ENCODE peak calls at places on chromosomes 16 and 17, in four cellular contexts. One of them, this sample, is unnamed. For H3K36me3, the result is how much of the 10 kb centered on the place peaks cover.

GRCh38 chr16:50227665-50228064 is 38.7 kb upstream of the ADCY7 start:
- DNase-seq in HCT116: no peak
- DNase-seq in HepG2: no peak
- DNase-seq in mesenchymal stem cell: no peak
- DNase-seq in this sample: peak

GRCh38 chr16:78432451-78432850 is 333.0 kb downstream of the WWOX start:
- DNase-seq in HCT116: no peak
- DNase-seq in mesenchymal stem cell: no peak
- DNase-seq in HepG2: no peak
- DNase-seq in this sample: no peak

GRCh38 chr16:49641250-49641649 is 214.7 kb downstream of the ZNF423 start:
- DNase-seq in HepG2: no peak
- DNase-seq in HCT116: no peak
- DNase-seq in mesenchymal stem cell: no peak
- DNase-seq in this sample: no peak

GRCh38 chr16:12027091-12027490 is 50.6 kb downstream of the SNX29 start:
- DNase-seq in HepG2: no peak
- DNase-seq in HCT116: peak
- DNase-seq in mesenchymal stem cell: no peak
- DNase-seq in this sample: no peak

GRCh38 chr17:59361916-59362810 is 30.7 kb downstream of the YPEL2 start:
- DNase-seq in HCT116: no peak
- DNase-seq in HepG2: no peak
- DNase-seq in mesenchymal stem cell: peak
- DNase-seq in this sample: no peak

GRCh38 chr17:37702605-37703004 is 42.3 kb downstream of the HNF1B start:
- DNase-seq in HCT116: peak
- DNase-seq in mesenchymal stem cell: peak
- DNase-seq in HepG2: no peak
- DNase-seq in this sample: no peak

GRCh38 chr16:12628526-12628925 is 175.2 kb downstream of the CPPED1 start:
- DNase-seq in mesenchymal stem cell: no peak
- DNase-seq in HepG2: no peak
- DNase-seq in HCT116: no peak
- DNase-seq in this sample: no peak

GRCh38 chr17:64200080-64201042 is 62.7 kb downstream of the TEX2 start:
- DNase-seq in HCT116: no peak
- DNase-seq in mesenchymal stem cell: no peak
- DNase-seq in HepG2: no peak
- DNase-seq in this sample: no peak

GRCh38 chr17:48961516-48962233 is 6.7 kb downstream of the GIP start:
- DNase-seq in HepG2: peak
- DNase-seq in mesenchymal stem cell: peak
- DNase-seq in HCT116: no peak
- DNase-seq in this sample: no peak

GRCh38 chr17:44389723-44390202 is 314 bp upstream of the ITGA2B start:
- DNase-seq in HepG2: no peak
- DNase-seq in HCT116: no peak
- DNase-seq in mesenchymal stem cell: no peak
- DNase-seq in this sample: no peak

GRCh38 chr16:30166202-30166902 is 17.1 kb upstream of the CORO1A start:
- DNase-seq in mesenchymal stem cell: no peak
- DNase-seq in HCT116: no peak
- DNase-seq in HepG2: no peak
- DNase-seq in this sample: peak

GRCh38 chr17:29591737-29592624 is 951 bp upstream of the ANKRD13B start:
- DNase-seq in mesenchymal stem cell: peak
- DNase-seq in HepG2: peak
- DNase-seq in HCT116: peak
- DNase-seq in this sample: peak

GRCh38 chr16:12611916-12612597 is 191.6 kb downstream of the CPPED1 start:
- DNase-seq in mesenchymal stem cell: no peak
- DNase-seq in HCT116: no peak
- DNase-seq in HepG2: no peak
- DNase-seq in this sample: no peak

GRCh38 chr17:77451271-77451893 is 310.6 kb downstream of the SEC14L1 start:
- DNase-seq in mesenchymal stem cell: peak
- DNase-seq in HCT116: no peak
- DNase-seq in HepG2: peak
- DNase-seq in this sample: peak

GRCh38 chr16:75578212-75578611 is 12.0 kb downstream of the GABARAPL2 start:
- DNase-seq in HepG2: no peak
- DNase-seq in mesenchymal stem cell: no peak
- DNase-seq in HCT116: no peak
- DNase-seq in this sample: no peak

GRCh38 chr16:695355-696089 is 5.3 kb upstream of the WDR24 start:
- DNase-seq in HepG2: no peak
- DNase-seq in HCT116: no peak
- DNase-seq in mesenchymal stem cell: no peak
- DNase-seq in this sample: peak

GRCh38 chr17:17800504-17801021 is 36.2 kb downstream of the SREBF1 start:
- DNase-seq in HepG2: no peak
- DNase-seq in HCT116: no peak
- DNase-seq in mesenchymal stem cell: no peak
- DNase-seq in this sample: no peak

GRCh38 chr17:78042542-78042941 is 84.0 kb downstream of the TNRC6C start:
- DNase-seq in HCT116: no peak
- DNase-seq in mesenchymal stem cell: no peak
- DNase-seq in HepG2: no peak
- DNase-seq in this sample: no peak

GRCh38 chr17:64061157-64061898 is 40.9 kb upstream of the ICAM2 start:
- DNase-seq in HCT116: no peak
- DNase-seq in HepG2: no peak
- DNase-seq in mesenchymal stem cell: no peak
- DNase-seq in this sample: no peak

GRCh38 chr17:74453665-74454196 is 12.7 kb upstream of the CD300A start:
- DNase-seq in mesenchymal stem cell: no peak
- DNase-seq in HCT116: no peak
- DNase-seq in HepG2: no peak
- DNase-seq in this sample: no peak

GRCh38 chr16:2299121-2299914 is 31.4 kb upstream of the RNPS1 start:
- DNase-seq in HCT116: no peak
- DNase-seq in mesenchymal stem cell: no peak
- DNase-seq in HepG2: no peak
- DNase-seq in this sample: no peak

GRCh38 chr17:45934044-45934979 is 40.0 kb downstream of the MAPT start:
- DNase-seq in mesenchymal stem cell: no peak
- DNase-seq in HepG2: no peak
- DNase-seq in HCT116: no peak
- DNase-seq in this sample: no peak

GRCh38 chr16:11554054-11554453 is 32.7 kb downstream of the LITAF start:
- DNase-seq in HCT116: no peak
- DNase-seq in HepG2: no peak
- DNase-seq in mesenchymal stem cell: no peak
- DNase-seq in this sample: peak

GRCh38 chr16:66832661-66833305 is 2.0 kb upstream of the NAE1 start:
- DNase-seq in mesenchymal stem cell: no peak
- DNase-seq in HCT116: no peak
- DNase-seq in HepG2: no peak
- DNase-seq in this sample: no peak

GRCh38 chr16:83713597-83713996 is 94.2 kb upstream of the HSBP1 start:
- DNase-seq in mesenchymal stem cell: no peak
- DNase-seq in HepG2: no peak
- DNase-seq in HCT116: no peak
- DNase-seq in this sample: peak

DNA sequence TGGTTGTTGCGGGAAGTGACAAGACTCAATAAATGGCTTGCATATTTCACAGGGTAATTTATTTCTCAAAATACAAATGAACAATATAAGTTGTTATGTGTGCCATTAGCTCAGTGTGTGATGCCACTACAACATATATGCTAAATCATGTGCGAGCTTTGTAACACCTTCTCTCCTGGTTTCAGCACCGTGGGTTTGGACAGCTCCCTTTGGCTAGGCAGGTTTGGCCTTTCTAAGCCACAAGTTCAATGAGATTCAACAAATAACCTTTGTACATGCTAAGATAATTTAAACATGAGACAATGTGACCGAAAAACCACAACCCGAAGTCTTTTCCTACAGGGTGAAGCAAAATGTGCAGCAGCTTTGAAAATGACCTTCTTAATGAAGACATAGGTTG is 563.9 kb downstream of the TMEM114 start:
- DNase-seq in mesenchymal stem cell: no peak
- DNase-seq in HCT116: no peak
- DNase-seq in HepG2: no peak
- DNase-seq in this sample: peak
- H2AFZ ChIP-seq in mesenchymal stem cell: no peak
- H2AFZ ChIP-seq in HCT116: no peak
- H2AFZ ChIP-seq in HepG2: no peak
- H2AFZ ChIP-seq in this sample: no peak

DNA sequence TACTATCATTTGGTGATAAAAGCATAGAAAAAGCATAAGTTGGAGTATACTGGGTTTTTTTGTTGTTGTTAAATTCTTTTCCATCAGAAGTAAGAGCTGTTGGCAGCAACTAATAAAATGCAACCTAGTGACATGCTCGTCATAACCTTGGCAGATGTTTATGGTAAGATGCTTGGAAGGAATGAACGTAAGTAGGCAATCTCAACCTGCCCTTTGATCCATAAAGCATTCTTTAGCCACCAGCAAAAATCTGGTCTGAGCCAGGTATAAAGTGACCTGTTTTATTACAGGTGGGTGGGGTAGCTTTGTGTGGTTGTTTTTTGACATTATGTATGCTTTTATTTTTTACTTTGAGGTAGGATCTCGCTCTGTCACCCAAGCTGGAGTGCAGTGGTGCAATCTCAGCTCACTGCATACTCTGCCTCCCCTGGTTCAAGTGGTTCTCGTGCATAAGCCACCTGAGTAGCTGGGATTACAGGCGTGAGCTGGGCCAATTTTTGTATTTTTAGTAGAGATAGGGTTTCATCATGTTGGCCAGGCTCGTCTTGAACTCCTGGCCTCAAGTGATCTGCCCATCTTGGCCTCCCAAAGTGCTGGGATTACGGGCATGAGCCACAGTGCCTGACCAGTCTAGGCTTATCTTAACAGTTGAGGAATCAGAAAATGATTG is 22.0 kb downstream of the WSB1 start:
- DNase-seq in HepG2: no peak
- DNase-seq in mesenchymal stem cell: no peak
- DNase-seq in HCT116: no peak
- DNase-seq in this sample: no peak
- H3K36me3 ChIP-seq in HepG2: under half
- H3K36me3 ChIP-seq in mesenchymal stem cell: half or more
- H3K36me3 ChIP-seq in HCT116: under half
- H3K36me3 ChIP-seq in this sample: under half

GRCh38 chr16:3311496-3311895 is 6.2 kb downstream of the ZNF75A start:
- DNase-seq in HCT116: no peak
- DNase-seq in mesenchymal stem cell: no peak
- DNase-seq in HepG2: no peak
- DNase-seq in this sample: no peak

GRCh38 chr16:3305109-3306068 is at the start of the genes TIGD7 and ZNF75A:
- DNase-seq in HCT116: peak
- DNase-seq in mesenchymal stem cell: peak
- DNase-seq in HepG2: no peak
- DNase-seq in this sample: peak

GRCh38 chr16:3304370-3304769 is 860 bp downstream of the TIGD7 start:
- DNase-seq in mesenchymal stem cell: peak
- DNase-seq in HepG2: no peak
- DNase-seq in HCT116: no peak
- DNase-seq in this sample: no peak

GRCh38 chr16:3306078-3306477 is 781 bp downstream of the ZNF75A start:
- DNase-seq in mesenchymal stem cell: no peak
- DNase-seq in HCT116: no peak
- DNase-seq in HepG2: no peak
- DNase-seq in this sample: no peak
- H2AFZ ChIP-seq in mesenchymal stem cell: no peak
- H2AFZ ChIP-seq in HCT116: no peak
- H2AFZ ChIP-seq in HepG2: no peak
- H2AFZ ChIP-seq in this sample: peak

GRCh38 chr17:56987283-56987834 is 9.4 kb downstream of the SCPEP1 start:
- DNase-seq in mesenchymal stem cell: no peak
- DNase-seq in HepG2: no peak
- DNase-seq in HCT116: no peak
- DNase-seq in this sample: no peak
- H3K36me3 ChIP-seq in mesenchymal stem cell: half or more
- H3K36me3 ChIP-seq in HepG2: under half
- H3K36me3 ChIP-seq in HCT116: under half
- H3K36me3 ChIP-seq in this sample: under half

GRCh38 chr16:70444249-70445063 is 5.6 kb upstream of the ST3GAL2 start:
- DNase-seq in HCT116: no peak
- DNase-seq in HepG2: no peak
- DNase-seq in mesenchymal stem cell: no peak
- DNase-seq in this sample: no peak
- H2AFZ ChIP-seq in HCT116: no peak
- H2AFZ ChIP-seq in HepG2: no peak
- H2AFZ ChIP-seq in mesenchymal stem cell: no peak
- H2AFZ ChIP-seq in this sample: peak

DNA sequence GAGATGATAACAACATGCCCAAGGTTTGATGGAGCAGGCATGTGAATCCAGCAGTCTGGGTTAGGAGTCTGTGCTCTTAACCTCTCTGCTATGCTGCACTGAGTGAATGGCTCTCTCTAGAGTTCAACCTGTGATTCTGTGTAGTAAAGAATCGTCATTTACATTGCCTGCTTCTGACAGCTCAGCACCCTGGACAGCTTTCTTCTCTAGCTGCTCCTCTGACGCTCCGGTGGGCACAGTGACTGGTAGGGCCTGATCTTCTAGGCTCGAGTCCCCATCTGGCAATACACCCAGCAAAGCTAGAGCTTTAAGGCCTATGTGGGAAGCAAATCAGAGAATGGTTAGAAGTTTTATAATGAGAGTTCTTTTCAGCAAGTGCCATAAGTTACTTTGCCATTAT is 85.3 kb upstream of the ATP2A3 start:
- DNase-seq in HepG2: no peak
- DNase-seq in HCT116: no peak
- DNase-seq in mesenchymal stem cell: no peak
- DNase-seq in this sample: no peak
- H3K36me3 ChIP-seq in HepG2: half or more
- H3K36me3 ChIP-seq in HCT116: under half
- H3K36me3 ChIP-seq in mesenchymal stem cell: half or more
- H3K36me3 ChIP-seq in this sample: under half

GRCh38 chr17:53924530-53925455 is 102.1 kb downstream of the KIF2B start:
- DNase-seq in HepG2: peak
- DNase-seq in HCT116: no peak
- DNase-seq in mesenchymal stem cell: no peak
- DNase-seq in this sample: no peak
- H2AFZ ChIP-seq in HepG2: peak
- H2AFZ ChIP-seq in HCT116: no peak
- H2AFZ ChIP-seq in mesenchymal stem cell: no peak
- H2AFZ ChIP-seq in this sample: no peak